ENCODE peak calls at places on chromosome 20, in five cellular contexts. One of them, this sample, is unnamed.

GRCh38 chr20:62685781-62686555 is 22.7 kb upstream of the NTSR1 start:
- DNase-seq in transverse colon: peak; percentile 61
- DNase-seq in right cardiac atrium: peak; percentile 76
- DNase-seq in HS-5: no peak
- DNase-seq in AG09309: no peak
- DNase-seq in this sample: no peak

GRCh38 chr20:24277196-24277595 is 192.2 kb upstream of the SYNDIG1 start:
- DNase-seq in transverse colon: no peak
- DNase-seq in right cardiac atrium: no peak
- DNase-seq in HS-5: no peak
- DNase-seq in AG09309: no peak
- DNase-seq in this sample: no peak

GRCh38 chr20:38084425-38084951 is 50.9 kb downstream of the RPRD1B start:
- DNase-seq in transverse colon: no peak
- DNase-seq in right cardiac atrium: no peak
- DNase-seq in HS-5: no peak
- DNase-seq in AG09309: no peak
- DNase-seq in this sample: no peak

GRCh38 chr20:63080811-63081210 is 74.0 kb upstream of the BHLHE23 start:
- DNase-seq in transverse colon: no peak
- DNase-seq in right cardiac atrium: no peak
- DNase-seq in HS-5: no peak
- DNase-seq in AG09309: no peak
- DNase-seq in this sample: no peak

GRCh38 chr20:58224097-58224496 is 4.4 kb downstream of the ANKRD60 start:
- DNase-seq in transverse colon: no peak
- DNase-seq in right cardiac atrium: no peak
- DNase-seq in HS-5: no peak
- DNase-seq in AG09309: no peak
- DNase-seq in this sample: no peak

GRCh38 chr20:60960500-60960899 is 291.6 kb upstream of the CDH4 start:
- DNase-seq in transverse colon: no peak
- DNase-seq in right cardiac atrium: no peak
- DNase-seq in HS-5: no peak
- DNase-seq in AG09309: no peak
- DNase-seq in this sample: no peak

GRCh38 chr20:23459431-23460112 is 6.9 kb upstream of the CST11 start:
- DNase-seq in transverse colon: no peak
- DNase-seq in right cardiac atrium: no peak
- DNase-seq in HS-5: no peak
- DNase-seq in AG09309: no peak
- DNase-seq in this sample: no peak

GRCh38 chr20:38723069-38723981 is 961 bp upstream of the SLC32A1 start:
- DNase-seq in transverse colon: no peak
- DNase-seq in right cardiac atrium: no peak
- DNase-seq in HS-5: no peak
- DNase-seq in AG09309: no peak
- DNase-seq in this sample: no peak